ENCODE peak calls at places on chromosomes 5 and 9, in five cellular contexts. One of them, this sample, is unnamed.
A peak's percentile ranks its signal among the peaks of the same experiment; 100 is the strongest.

GRCh38 chr9:89466451-89467277 is 31.2 kb downstream of the SEMA4D start:
- DNase-seq in lower leg skin: peak; percentile 62
- DNase-seq in Caco-2: no peak
- DNase-seq in cardiac fibroblast: no peak
- DNase-seq in GM20000: peak; percentile 79
- DNase-seq in this sample: no peak

GRCh38 chr9:108639736-108640135 is 216.1 kb downstream of the ACTL7B start:
- DNase-seq in lower leg skin: no peak
- DNase-seq in Caco-2: no peak
- DNase-seq in cardiac fibroblast: no peak
- DNase-seq in GM20000: no peak
- DNase-seq in this sample: no peak

GRCh38 chr9:134168731-134169130 is 4.4 kb upstream of the RNU6ATAC start:
- DNase-seq in lower leg skin: no peak
- DNase-seq in Caco-2: no peak
- DNase-seq in cardiac fibroblast: no peak
- DNase-seq in GM20000: no peak
- DNase-seq in this sample: no peak

GRCh38 chr9:94908583-94909249 is 182.2 kb downstream of the AOPEP start:
- DNase-seq in lower leg skin: no peak
- DNase-seq in Caco-2: no peak
- DNase-seq in cardiac fibroblast: no peak
- DNase-seq in GM20000: no peak
- DNase-seq in this sample: no peak

GRCh38 chr5:32736842-32737241 is 25.7 kb downstream of the NPR3 start:
- DNase-seq in lower leg skin: no peak
- DNase-seq in Caco-2: no peak
- DNase-seq in cardiac fibroblast: no peak
- DNase-seq in GM20000: no peak
- DNase-seq in this sample: no peak

GRCh38 chr5:138366556-138367382 is 14.3 kb downstream of the KDM3B start:
- DNase-seq in lower leg skin: no peak
- DNase-seq in Caco-2: no peak
- DNase-seq in cardiac fibroblast: no peak
- DNase-seq in GM20000: no peak
- DNase-seq in this sample: no peak

GRCh38 chr9:17807670-17808282 is 228.9 kb downstream of the SH3GL2 start:
- DNase-seq in lower leg skin: no peak
- DNase-seq in Caco-2: no peak
- DNase-seq in cardiac fibroblast: no peak
- DNase-seq in GM20000: no peak
- DNase-seq in this sample: no peak

GRCh38 chr5:64505769-64506566 is at the start of gene RGS7BP:
- DNase-seq in lower leg skin: peak; percentile 81
- DNase-seq in Caco-2: peak; percentile 12
- DNase-seq in cardiac fibroblast: peak; percentile 35
- DNase-seq in GM20000: no peak
- DNase-seq in this sample: peak; percentile 48

GRCh38 chr9:21684831-21685362 is 117.5 kb upstream of the MTAP start:
- DNase-seq in lower leg skin: no peak
- DNase-seq in Caco-2: no peak
- DNase-seq in cardiac fibroblast: peak; percentile 95
- DNase-seq in GM20000: no peak
- DNase-seq in this sample: peak; percentile 99

GRCh38 chr5:77218263-77218662 is 7.8 kb downstream of the PDE8B start:
- DNase-seq in lower leg skin: no peak
- DNase-seq in Caco-2: peak; percentile 31
- DNase-seq in cardiac fibroblast: no peak
- DNase-seq in GM20000: no peak
- DNase-seq in this sample: peak; percentile 9
- TF ChIP-seq CTCF in lower leg skin: no peak
- TF ChIP-seq CTCF in Caco-2: peak; percentile 39
- TF ChIP-seq CTCF in cardiac fibroblast: peak; percentile 29
- TF ChIP-seq CTCF in GM20000: no peak
- TF ChIP-seq CTCF in this sample: peak; percentile 44

GRCh38 chr9:120109242-120109641 is 470.7 kb downstream of the CDK5RAP2 start:
- DNase-seq in lower leg skin: no peak
- DNase-seq in Caco-2: peak; percentile 51
- DNase-seq in cardiac fibroblast: no peak
- DNase-seq in GM20000: no peak
- DNase-seq in this sample: no peak
- TF ChIP-seq CTCF in lower leg skin: no peak
- TF ChIP-seq CTCF in Caco-2: peak; percentile 20
- TF ChIP-seq CTCF in cardiac fibroblast: no peak
- TF ChIP-seq CTCF in GM20000: no peak
- TF ChIP-seq CTCF in this sample: no peak

DNA sequence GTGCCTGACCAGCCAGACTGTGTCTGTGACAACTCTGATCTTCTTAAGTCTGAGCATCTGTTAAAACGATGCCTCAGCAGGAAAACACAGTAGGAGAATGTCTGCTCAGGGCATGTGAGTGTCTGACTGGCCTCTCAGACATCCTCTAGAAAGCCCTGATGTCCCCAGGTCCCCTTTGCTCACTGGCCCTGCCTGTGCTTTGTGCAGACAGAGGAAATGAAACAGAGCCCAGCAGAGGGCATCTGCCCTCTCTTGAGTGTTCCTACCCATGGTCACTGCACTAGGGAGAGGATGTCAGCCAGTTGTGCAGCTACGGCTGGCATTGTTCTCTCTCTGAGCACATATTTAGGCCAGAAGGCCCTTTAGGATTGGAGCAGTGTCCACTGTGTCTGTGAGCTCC is 56.9 kb downstream of the TRPC7 start:
- DNase-seq in lower leg skin: peak; percentile 34
- DNase-seq in Caco-2: no peak
- DNase-seq in cardiac fibroblast: no peak
- DNase-seq in GM20000: no peak
- DNase-seq in this sample: no peak
- TF ChIP-seq CTCF in lower leg skin: no peak
- TF ChIP-seq CTCF in Caco-2: peak; percentile 14
- TF ChIP-seq CTCF in cardiac fibroblast: no peak
- TF ChIP-seq CTCF in GM20000: no peak
- TF ChIP-seq CTCF in this sample: no peak

DNA sequence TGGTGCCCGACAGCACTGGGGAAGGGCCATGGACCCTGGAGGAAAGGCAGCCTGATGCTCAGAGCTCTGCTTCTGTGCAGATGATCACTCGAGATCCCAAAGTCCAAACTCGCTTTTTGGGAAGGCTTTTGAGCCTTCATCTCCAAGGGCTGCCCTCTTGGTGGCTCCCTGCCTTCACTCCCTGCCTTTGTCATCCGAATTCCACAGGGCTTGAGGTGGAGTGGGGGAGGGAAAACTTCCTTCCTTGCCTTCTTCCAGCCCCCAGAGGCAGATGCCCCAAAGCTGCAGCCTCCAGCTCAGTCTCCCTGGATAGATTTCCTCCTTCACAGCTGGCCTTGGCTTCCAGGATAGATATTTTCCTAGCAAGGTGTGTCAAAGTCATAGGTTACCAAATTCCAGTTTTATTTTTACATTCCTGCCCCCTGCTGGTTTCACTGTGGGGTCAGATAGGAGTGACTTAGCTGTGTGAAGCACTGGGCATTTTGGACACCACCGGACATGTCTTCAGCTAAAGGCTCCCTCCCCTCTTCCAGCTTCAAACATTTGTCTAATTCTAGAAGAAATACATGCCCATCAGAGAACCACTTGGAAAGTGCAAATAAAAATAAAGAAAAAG is 268.2 kb downstream of the HSPA4 start:
- DNase-seq in lower leg skin: no peak
- DNase-seq in Caco-2: peak; percentile 30
- DNase-seq in cardiac fibroblast: peak; percentile 6
- DNase-seq in GM20000: no peak
- DNase-seq in this sample: peak; percentile 42
- TF ChIP-seq CTCF in lower leg skin: no peak
- TF ChIP-seq CTCF in Caco-2: peak; percentile 23
- TF ChIP-seq CTCF in cardiac fibroblast: peak; percentile 19
- TF ChIP-seq CTCF in GM20000: no peak
- TF ChIP-seq CTCF in this sample: peak; percentile 33

DNA sequence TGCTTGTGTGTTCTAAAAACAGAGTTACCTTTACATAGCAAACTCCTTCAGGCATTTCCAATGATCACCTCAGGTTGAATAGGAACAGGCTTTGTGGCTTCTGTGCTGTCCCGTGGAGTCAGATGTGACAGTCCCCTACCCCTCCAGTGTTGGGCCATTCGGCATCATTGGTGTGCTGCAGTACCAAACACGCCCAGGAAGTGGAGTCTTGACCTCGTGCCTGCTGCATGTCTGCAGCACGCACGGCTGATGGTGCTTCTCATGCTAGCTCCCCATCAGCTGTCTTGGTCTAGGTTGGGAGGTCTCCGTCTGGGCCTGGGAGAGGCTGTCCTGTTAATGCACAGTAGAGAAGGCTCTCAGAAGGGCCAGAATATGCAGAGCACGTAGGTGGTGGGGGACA is 42.5 kb upstream of the PHF2 start:
- DNase-seq in lower leg skin: no peak
- DNase-seq in Caco-2: no peak
- DNase-seq in cardiac fibroblast: no peak
- DNase-seq in GM20000: no peak
- DNase-seq in this sample: no peak
- TF ChIP-seq CTCF in lower leg skin: no peak
- TF ChIP-seq CTCF in Caco-2: no peak
- TF ChIP-seq CTCF in cardiac fibroblast: no peak
- TF ChIP-seq CTCF in GM20000: no peak
- TF ChIP-seq CTCF in this sample: peak; percentile 4